ENCODE peak calls at places on chromosomes 2 and 18, in four cellular contexts. S is HL-60, B is cardiac muscle cell, A is tibial artery. J is an unnamed sample.

GRCh38 chr2:62631160-62632085 is 74.1 kb upstream of the EHBP1 start:
- DNase-seq in S (no peak), B (no peak), A (no peak), J (no peak)

GRCh38 chr2:172792711-172793110 is 57.1 kb downstream of the RAPGEF4 start:
- DNase-seq in S (no peak), B (no peak), A (no peak), J (no peak)

GRCh38 chr18:61991201-61991600 is 98.4 kb upstream of the RNF152 start:
- DNase-seq in S (peak), B (no peak), A (no peak), J (no peak)

GRCh38 chr2:5730386-5730785 is 38.2 kb downstream of the SOX11 start:
- DNase-seq in S (no peak), B (no peak), A (no peak), J (no peak)

GRCh38 chr2:104504331-104505073 is 349.4 kb upstream of the POU3F3 start:
- DNase-seq in S (no peak), B (no peak), A (no peak), J (no peak)

GRCh38 chr2:24489942-24490673 is 946 bp upstream of the NCOA1 start:
- DNase-seq in S (no peak), B (peak), A (no peak), J (peak)

GRCh38 chr2:385061-385460 is 97.2 kb upstream of the ALKAL2 start:
- DNase-seq in S (no peak), B (no peak), A (no peak), J (no peak)

GRCh38 chr18:49015886-49016647 is 65.3 kb upstream of the SMAD7 start:
- DNase-seq in S (peak), B (no peak), A (peak), J (no peak)

GRCh38 chr2:105329197-105329554 is 359 bp downstream of the TGFBRAP1 start:
- DNase-seq in S (no peak), B (no peak), A (no peak), J (peak)

GRCh38 chr2:111662039-111662740 is 221.8 kb downstream of the ANAPC1 start:
- DNase-seq in S (no peak), B (no peak), A (no peak), J (no peak)

GRCh38 chr2:238427435-238428162 is 872 bp downstream of the ASB1 start:
- DNase-seq in S (peak), B (no peak), A (no peak), J (no peak)

GRCh38 chr2:173347305-173348168 is 7.1 kb upstream of the CDCA7 start:
- DNase-seq in S (no peak), B (no peak), A (no peak), J (no peak)

GRCh38 chr2:54773838-54774237 is 50.4 kb downstream of the EML6 start:
- DNase-seq in S (no peak), B (no peak), A (no peak), J (no peak)
- H3K27ac ChIP-seq in S (no peak), B (no peak), A (no peak), J (no peak)

GRCh38 chr2:14901740-14902139 is 269.2 kb downstream of the LRATD1 start:
- DNase-seq in S (no peak), B (no peak), A (no peak), J (no peak)

GRCh38 chr2:14907014-14907612 is 274.6 kb downstream of the LRATD1 start:
- DNase-seq in S (peak), B (no peak), A (no peak), J (no peak)

GRCh38 chr2:14902953-14903352 is 270.4 kb downstream of the LRATD1 start:
- DNase-seq in S (peak), B (no peak), A (no peak), J (no peak)

GRCh38 chr2:14905571-14905970 is 273.1 kb downstream of the LRATD1 start:
- DNase-seq in S (no peak), B (no peak), A (no peak), J (no peak)

DNA sequence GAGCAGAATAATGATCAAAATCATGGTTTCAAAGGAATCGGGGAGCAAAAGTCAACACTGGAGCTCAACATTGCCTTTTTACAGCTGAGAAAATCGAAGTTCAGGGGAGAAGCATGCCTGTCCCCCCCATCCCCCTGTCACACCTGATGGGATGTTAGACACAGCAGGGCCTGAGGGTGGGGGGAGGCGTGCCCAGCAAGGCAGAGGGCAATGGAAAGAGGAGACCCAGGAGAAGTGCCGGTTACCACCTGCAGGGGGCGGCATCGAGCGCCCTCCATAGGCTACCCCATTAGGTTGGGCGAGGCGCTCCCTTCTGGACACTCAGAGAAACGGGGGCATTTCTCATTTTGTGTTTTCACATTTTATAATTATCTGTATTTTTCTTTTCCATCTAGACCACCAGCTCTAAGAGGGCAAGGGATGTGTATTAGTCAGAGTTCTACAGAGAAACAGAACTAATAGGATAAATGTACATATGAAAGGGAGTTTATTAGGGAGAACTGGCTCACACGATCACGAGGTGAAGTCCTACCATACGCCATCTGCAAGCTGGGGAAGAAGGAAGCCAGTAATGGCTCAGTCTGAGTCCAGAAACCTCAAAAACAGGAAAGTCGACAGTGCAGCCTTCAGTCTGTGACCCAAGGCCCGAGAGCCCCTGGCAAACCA is 271.3 kb downstream of the LRATD1 start:
- DNase-seq in S (peak), B (peak), A (no peak), J (peak)
- TF ChIP-seq CTCF in S (peak), B (no peak), A (no peak), J (peak)

GRCh38 chr2:15980605-15981098 is 40.3 kb downstream of the MYCN start:
- DNase-seq in S (no peak), B (no peak), A (no peak), J (no peak)
- H3K27ac ChIP-seq in S (no peak), B (no peak), A (no peak), J (no peak)

GRCh38 chr2:195027947-195028346 is 629.1 kb upstream of the SLC39A10 start:
- DNase-seq in S (no peak), B (no peak), A (no peak), J (no peak)
- TF ChIP-seq CTCF in S (no peak), B (no peak), A (no peak), J (no peak)